ENCODE peak calls at places on chromosome 7, in eight cellular contexts. L is HCT116, K is heart right ventricle, Q is IMR-90, T is RWPE2, M is lower lobe of right lung, Z is A549, V is body of pancreas. A is an unnamed sample.

GRCh38 chr7:1290262-1291039 is 57.8 kb downstream of the UNCX start:
- ATAC-seq in T (peak; percentile 34), V (peak; percentile 43), L (peak; percentile 61), K (peak; percentile 37), Z (peak; percentile 12), M (no peak), Q (peak; percentile 69), A (no peak)

GRCh38 chr7:69260023-69260422 is 338.3 kb upstream of the AUTS2 start:
- ATAC-seq in K (no peak), V (no peak), L (no peak), M (peak; percentile 30), Z (no peak), Q (no peak), T (no peak), A (no peak)

GRCh38 chr7:127629268-127629854 is 11.4 kb upstream of the PAX4 start:
- ATAC-seq in Q (no peak), Z (peak; percentile 91), V (peak; percentile 95), K (no peak), T (peak; percentile 48), M (peak; percentile 59), L (peak; percentile 97), A (no peak)

GRCh38 chr7:151060416-151061234 is 1.2 kb downstream of the SLC4A2 start:
- ATAC-seq in M (no peak), Z (peak; percentile 30), Q (no peak), K (peak; percentile 10), T (peak; percentile 0), L (peak; percentile 34), V (no peak), A (no peak)

GRCh38 chr7:50229964-50230363 is 74.6 kb upstream of the IKZF1 start:
- ATAC-seq in T (no peak), Q (no peak), L (no peak), M (no peak), K (no peak), Z (no peak), V (no peak), A (no peak)

GRCh38 chr7:77917500-77918262 is 119.1 kb downstream of the PHTF2 start:
- ATAC-seq in M (no peak), T (no peak), Q (peak; percentile 42), Z (no peak), L (no peak), K (no peak), V (peak; percentile 79), A (no peak)

GRCh38 chr7:151137841-151138540 is 29.5 kb downstream of the GBX1 start:
- ATAC-seq in V (no peak), M (no peak), K (peak; percentile 68), Z (no peak), T (no peak), L (no peak), Q (no peak), A (no peak)

GRCh38 chr7:34497153-34497777 is 160.8 kb upstream of the NPSR1 start:
- ATAC-seq in T (no peak), L (peak; percentile 95), K (no peak), V (no peak), M (no peak), Q (no peak), Z (peak; percentile 66), A (no peak)

GRCh38 chr7:17139081-17139480 is 159.4 kb upstream of the AHR start:
- ATAC-seq in Q (no peak), L (no peak), T (no peak), K (no peak), M (no peak), Z (no peak), V (peak; percentile 38), A (no peak)

GRCh38 chr7:157970744-157971143 is 616.9 kb downstream of the PTPRN2 start:
- ATAC-seq in V (no peak), M (no peak), Z (no peak), Q (no peak), L (no peak), K (no peak), T (no peak), A (no peak)

GRCh38 chr7:11193888-11194287 is 220.2 kb downstream of the PHF14 start:
- ATAC-seq in Z (no peak), K (no peak), M (peak; percentile 46), Q (peak; percentile 14), L (no peak), V (no peak), T (no peak), A (no peak)

GRCh38 chr7:85464042-85464651 is 277.3 kb upstream of the SEMA3D start:
- ATAC-seq in Z (no peak), V (no peak), K (no peak), L (no peak), T (no peak), M (no peak), Q (peak; percentile 48), A (no peak)

GRCh38 chr7:151665363-151665762 is 145.7 kb upstream of the RHEB start:
- ATAC-seq in Z (no peak), M (peak; percentile 36), L (no peak), Q (peak; percentile 83), K (peak; percentile 86), V (peak; percentile 57), T (no peak), A (peak; percentile 82)

GRCh38 chr7:945147-945555 is 9.3 kb downstream of the ADAP1 start:
- ATAC-seq in K (no peak), T (peak; percentile 38), Z (peak; percentile 47), M (peak; percentile 39), L (no peak), V (peak; percentile 8), Q (no peak), A (no peak)

GRCh38 chr7:151351967-151352366 is 10.4 kb downstream of the NUB1 start:
- ATAC-seq in Z (no peak), L (no peak), Q (no peak), K (no peak), T (no peak), V (no peak), M (no peak), A (no peak)

GRCh38 chr7:45898241-45898640 is 10.0 kb downstream of the IGFBP1 start:
- ATAC-seq in M (no peak), K (no peak), V (no peak), T (no peak), L (no peak), Z (no peak), Q (no peak), A (no peak)

GRCh38 chr7:69699949-69700715 is 101.9 kb downstream of the AUTS2 start:
- ATAC-seq in M (no peak), Q (no peak), T (no peak), L (no peak), Z (no peak), V (no peak), K (no peak), A (no peak)

GRCh38 chr7:131109757-131110293 is 217.9 kb upstream of the MKLN1 start:
- ATAC-seq in K (peak; percentile 52), V (peak; percentile 34), Q (peak; percentile 57), T (peak; percentile 52), Z (peak; percentile 67), L (peak; percentile 43), M (peak; percentile 60), A (peak; percentile 47)

GRCh38 chr7:134897936-134898335 is 88.4 kb upstream of the AGBL3 start:
- ATAC-seq in Q (no peak), K (no peak), Z (no peak), M (no peak), V (no peak), T (no peak), L (no peak), A (no peak)

GRCh38 chr7:72243329-72243728 is 168.8 kb downstream of the CALN1 start:
- ATAC-seq in K (no peak), V (no peak), Q (no peak), Z (no peak), M (no peak), L (no peak), T (no peak), A (no peak)

GRCh38 chr7:54546986-54547314 is 4.8 kb downstream of the VSTM2A start:
- ATAC-seq in M (no peak), V (no peak), Q (no peak), L (no peak), K (no peak), Z (no peak), T (no peak), A (no peak)

GRCh38 chr7:30626984-30627383 is 32.3 kb downstream of the GARS1 start:
- ATAC-seq in V (no peak), M (no peak), L (no peak), Q (peak; percentile 17), K (no peak), T (no peak), Z (no peak), A (no peak)

GRCh38 chr7:30630986-30631385 is 36.3 kb downstream of the GARS1 start:
- ATAC-seq in Z (no peak), T (no peak), K (no peak), L (no peak), V (no peak), M (no peak), Q (no peak), A (no peak)

GRCh38 chr7:30625283-30625682 is 30.6 kb downstream of the GARS1 start:
- ATAC-seq in K (no peak), Z (peak; percentile 42), M (no peak), T (no peak), V (peak; percentile 86), Q (no peak), L (peak; percentile 32), A (no peak)
- H3K4me1 ChIP-seq in K (no peaks in the 10 kb centered on the region), Z (no peaks in the 10 kb centered on the region), M (no peaks in the 10 kb centered on the region), T (no peaks in the 10 kb centered on the region), V (peaks cover 23% of the 10 kb centered on the region), Q (no peaks in the 10 kb centered on the region), L (no peaks in the 10 kb centered on the region), A (no peaks in the 10 kb centered on the region)

GRCh38 chr7:128739048-128739962 is at the start of gene CALU:
- ATAC-seq in K (peak; percentile 98), Z (peak; percentile 99), M (peak; percentile 99), Q (peak; percentile 92), L (peak; percentile 98), V (peak; percentile 99), T (peak; percentile 94), A (peak; percentile 99)
- H3K27ac ChIP-seq in K (peak within 1 kb of the TSS; percentile 94), Z (peak within 1 kb of the TSS; percentile 87), M (peak within 1 kb of the TSS; percentile 95), Q (peak within 1 kb of the TSS; percentile 92), L (peak within 1 kb of the TSS; percentile 81), V (peak within 1 kb of the TSS; percentile 93), T (peak within 1 kb of the TSS; percentile 83), A (peak within 1 kb of the TSS; percentile 80)

DNA sequence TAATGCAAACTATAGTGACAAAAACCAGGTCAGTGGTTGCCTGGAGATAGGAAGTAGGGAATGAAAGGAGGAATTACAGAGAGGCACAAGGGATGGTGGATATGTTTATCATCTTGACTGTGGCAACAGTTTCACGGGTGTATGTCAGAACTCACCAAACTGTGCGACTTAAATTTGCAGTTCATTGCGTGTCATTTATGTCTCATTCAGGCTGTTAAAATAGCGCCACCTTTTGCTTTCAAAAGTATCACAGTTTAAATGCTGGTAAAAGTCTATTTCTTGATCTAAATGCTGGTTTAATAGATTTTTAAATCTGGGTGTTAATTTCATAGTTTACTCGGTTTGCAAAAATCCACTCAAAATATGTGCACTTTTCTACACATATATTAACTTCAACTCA is 51.0 kb downstream of the PTTG1IP2 start:
- ATAC-seq in L (peak; percentile 52), T (no peak), Q (peak; percentile 29), K (no peak), V (no peak), M (no peak), Z (no peak), A (no peak)
- TF ChIP-seq CTCF in L (peak; percentile 70), T (peak; percentile 57), Q (peak; percentile 30), K (peak; percentile 26), V (peak; percentile 8), M (peak; percentile 20), Z (no peak), A (no peak)

DNA sequence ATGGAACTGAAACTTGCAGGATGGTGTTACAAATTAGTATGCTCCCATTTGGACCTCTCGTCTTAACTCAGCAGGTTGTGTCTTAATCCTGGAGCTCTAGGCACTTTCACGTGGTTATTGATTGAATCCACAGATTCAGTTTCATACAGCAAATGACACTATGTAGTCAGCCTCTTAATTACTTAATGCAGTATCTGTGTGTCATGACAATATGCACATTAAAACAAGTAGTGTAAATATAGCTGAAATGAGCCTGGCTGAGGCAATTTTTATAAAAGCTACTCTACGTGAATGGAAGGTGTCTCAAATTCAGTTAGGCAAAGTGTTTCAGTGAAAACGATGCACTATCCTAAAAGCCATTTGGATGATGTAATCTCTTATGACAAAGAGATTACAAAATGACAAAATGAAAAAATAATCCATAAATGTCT is 86.8 kb downstream of the CD36 start:
- ATAC-seq in T (no peak), Z (no peak), K (no peak), M (no peak), V (no peak), Q (no peak), L (no peak), A (no peak)
- H3K4me1 ChIP-seq in T (peaks cover 31% of the 10 kb centered on the region), Z (peaks cover 56% of the 10 kb centered on the region), K (peaks cover 36% of the 10 kb centered on the region), M (peaks cover 21% of the 10 kb centered on the region), V (no peaks in the 10 kb centered on the region), Q (peaks cover 17% of the 10 kb centered on the region), L (peaks cover 31% of the 10 kb centered on the region), A (peaks cover 11% of the 10 kb centered on the region)

A was measured in gastroesophageal sphincter.